ENCODE peak calls at places on chromosomes 6 and 20, in four cellular contexts. One of them, this sample, is unnamed.

GRCh38 chr20:53643031-53643832 is 49.6 kb upstream of the ZNF217 start:
- DNase-seq in BE2C: no peak
- DNase-seq in heart right ventricle: no peak
- DNase-seq in psoas muscle: no peak
- DNase-seq in this sample: no peak

GRCh38 chr6:77463308-77463880 is at the start of gene HTR1B:
- DNase-seq in BE2C: no peak
- DNase-seq in heart right ventricle: no peak
- DNase-seq in psoas muscle: no peak
- DNase-seq in this sample: no peak

GRCh38 chr20:53922901-53923314 is 147.5 kb downstream of the BCAS1 start:
- DNase-seq in BE2C: no peak
- DNase-seq in heart right ventricle: no peak
- DNase-seq in psoas muscle: no peak
- DNase-seq in this sample: no peak

GRCh38 chr20:58854638-58855471 is 2.3 kb downstream of the GNAS start:
- DNase-seq in BE2C: no peak
- DNase-seq in heart right ventricle: no peak
- DNase-seq in psoas muscle: no peak
- DNase-seq in this sample: no peak

GRCh38 chr6:118748311-118749062 is 97.1 kb upstream of the CEP85L start:
- DNase-seq in BE2C: peak; percentile 64
- DNase-seq in heart right ventricle: peak; percentile 19
- DNase-seq in psoas muscle: peak; percentile 69
- DNase-seq in this sample: no peak

GRCh38 chr20:4153661-4154238 is 138.4 kb upstream of the RNF24 start:
- DNase-seq in BE2C: no peak
- DNase-seq in heart right ventricle: no peak
- DNase-seq in psoas muscle: no peak
- DNase-seq in this sample: peak; percentile 14

GRCh38 chr6:94289131-94289530 is 869.8 kb upstream of the EPHA7 start:
- DNase-seq in BE2C: no peak
- DNase-seq in heart right ventricle: no peak
- DNase-seq in psoas muscle: no peak
- DNase-seq in this sample: no peak

GRCh38 chr20:19682249-19682648 is 75.8 kb upstream of the RIN2 start:
- DNase-seq in BE2C: no peak
- DNase-seq in heart right ventricle: no peak
- DNase-seq in psoas muscle: no peak
- DNase-seq in this sample: no peak

GRCh38 chr6:92667843-92668242 is 751.5 kb downstream of the EPHA7 start:
- DNase-seq in BE2C: no peak
- DNase-seq in heart right ventricle: no peak
- DNase-seq in psoas muscle: no peak
- DNase-seq in this sample: no peak

GRCh38 chr20:23226612-23227265 is 123.9 kb upstream of the NXT1 start:
- DNase-seq in BE2C: no peak
- DNase-seq in heart right ventricle: no peak
- DNase-seq in psoas muscle: no peak
- DNase-seq in this sample: no peak

GRCh38 chr20:34720266-34720665 is 16.1 kb downstream of the TP53INP2 start:
- DNase-seq in BE2C: no peak
- DNase-seq in heart right ventricle: no peak
- DNase-seq in psoas muscle: no peak
- DNase-seq in this sample: no peak

GRCh38 chr6:18465410-18466154 is 78.4 kb downstream of the RNF144B start:
- DNase-seq in BE2C: no peak
- DNase-seq in heart right ventricle: no peak
- DNase-seq in psoas muscle: no peak
- DNase-seq in this sample: no peak

GRCh38 chr20:17990278-17990972 is 21.6 kb downstream of the MGME1 start:
- DNase-seq in BE2C: no peak
- DNase-seq in heart right ventricle: no peak
- DNase-seq in psoas muscle: no peak
- DNase-seq in this sample: no peak

GRCh38 chr6:116476021-116476678 is 15.0 kb downstream of the CALHM6 start:
- DNase-seq in BE2C: no peak
- DNase-seq in heart right ventricle: no peak
- DNase-seq in psoas muscle: no peak
- DNase-seq in this sample: no peak

GRCh38 chr6:1379026-1379809 is 10.2 kb upstream of the FOXF2 start:
- DNase-seq in BE2C: no peak
- DNase-seq in heart right ventricle: no peak
- DNase-seq in psoas muscle: no peak
- DNase-seq in this sample: no peak

GRCh38 chr6:106109043-106109442 is 22.9 kb downstream of the PRDM1 start:
- DNase-seq in BE2C: no peak
- DNase-seq in heart right ventricle: no peak
- DNase-seq in psoas muscle: no peak
- DNase-seq in this sample: no peak

GRCh38 chr6:134026597-134026996 is 25.8 kb downstream of the SLC2A12 start:
- DNase-seq in BE2C: no peak
- DNase-seq in heart right ventricle: no peak
- DNase-seq in psoas muscle: no peak
- DNase-seq in this sample: no peak

GRCh38 chr6:149112976-149113375 is 204.5 kb upstream of the TAB2 start:
- DNase-seq in BE2C: no peak
- DNase-seq in heart right ventricle: no peak
- DNase-seq in psoas muscle: no peak
- DNase-seq in this sample: no peak

GRCh38 chr6:57303931-57304681 is 13.3 kb upstream of the PRIM2 start:
- DNase-seq in BE2C: no peak
- DNase-seq in heart right ventricle: no peak
- DNase-seq in psoas muscle: no peak
- DNase-seq in this sample: no peak

GRCh38 chr20:44264287-44264686 is 17.2 kb downstream of the GDAP1L1 start:
- DNase-seq in BE2C: no peak
- DNase-seq in heart right ventricle: no peak
- DNase-seq in psoas muscle: no peak
- DNase-seq in this sample: no peak

GRCh38 chr20:63308218-63308911 is 15.4 kb downstream of the COL20A1 start:
- DNase-seq in BE2C: no peak
- DNase-seq in heart right ventricle: no peak
- DNase-seq in psoas muscle: no peak
- DNase-seq in this sample: no peak
- H3K9me3 ChIP-seq in BE2C: no peaks in the 10 kb centered on the region
- H3K9me3 ChIP-seq in heart right ventricle: no peaks in the 10 kb centered on the region
- H3K9me3 ChIP-seq in psoas muscle: no peaks in the 10 kb centered on the region
- H3K9me3 ChIP-seq in this sample: no peaks in the 10 kb centered on the region

GRCh38 chr6:3394671-3395070 is 62.2 kb downstream of the SLC22A23 start:
- DNase-seq in BE2C: no peak
- DNase-seq in heart right ventricle: no peak
- DNase-seq in psoas muscle: no peak
- DNase-seq in this sample: no peak
- H3K4me1 ChIP-seq in BE2C: no peaks in the 10 kb centered on the region
- H3K4me1 ChIP-seq in heart right ventricle: peaks cover 13% of the 10 kb centered on the region
- H3K4me1 ChIP-seq in psoas muscle: no peaks in the 10 kb centered on the region
- H3K4me1 ChIP-seq in this sample: peaks cover 4% of the 10 kb centered on the region

DNA sequence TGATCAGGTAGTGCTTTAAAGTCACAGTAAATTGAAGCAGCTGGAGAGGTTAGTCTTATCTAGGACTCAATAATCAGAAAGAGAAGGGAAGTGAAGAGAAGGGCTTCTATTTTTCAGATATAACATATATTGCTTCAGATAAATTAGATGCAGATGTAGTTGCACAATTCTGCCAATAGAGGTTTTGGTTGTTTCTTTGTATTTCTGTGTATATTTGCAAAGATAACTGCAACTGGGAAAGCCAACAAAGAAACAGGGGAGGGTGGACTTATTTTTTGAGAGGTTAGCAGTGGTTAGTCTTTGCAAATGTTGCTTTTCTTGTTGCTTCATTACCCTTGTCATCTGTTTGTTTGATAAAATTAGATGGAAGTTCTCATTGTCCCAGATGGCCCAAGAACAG is 106.6 kb downstream of the ADGRG6 start:
- DNase-seq in BE2C: no peak
- DNase-seq in heart right ventricle: no peak
- DNase-seq in psoas muscle: no peak
- DNase-seq in this sample: no peak
- TF ChIP-seq CTCF in BE2C: no peak
- TF ChIP-seq CTCF in heart right ventricle: no peak
- TF ChIP-seq CTCF in psoas muscle: no peak
- TF ChIP-seq CTCF in this sample: no peak

GRCh38 chr20:472137-472846 is 10.0 kb upstream of the TBC1D20 start:
- DNase-seq in BE2C: no peak
- DNase-seq in heart right ventricle: no peak
- DNase-seq in psoas muscle: no peak
- DNase-seq in this sample: no peak

GRCh38 chr20:475463-476357 is 13.4 kb upstream of the TBC1D20 start:
- DNase-seq in BE2C: no peak
- DNase-seq in heart right ventricle: no peak
- DNase-seq in psoas muscle: no peak
- DNase-seq in this sample: no peak

GRCh38 chr20:474581-474980 is 12.2 kb upstream of the TBC1D20 start:
- DNase-seq in BE2C: no peak
- DNase-seq in heart right ventricle: no peak
- DNase-seq in psoas muscle: no peak
- DNase-seq in this sample: no peak

GRCh38 chr20:469746-470490 is 7.6 kb upstream of the TBC1D20 start:
- DNase-seq in BE2C: no peak
- DNase-seq in heart right ventricle: no peak
- DNase-seq in psoas muscle: no peak
- DNase-seq in this sample: no peak

GRCh38 chr20:472889-473292 is 10.6 kb upstream of the TBC1D20 start:
- DNase-seq in BE2C: no peak
- DNase-seq in heart right ventricle: no peak
- DNase-seq in psoas muscle: no peak
- DNase-seq in this sample: no peak
- H3K9me3 ChIP-seq in BE2C: no peaks in the 10 kb centered on the region
- H3K9me3 ChIP-seq in heart right ventricle: no peaks in the 10 kb centered on the region
- H3K9me3 ChIP-seq in psoas muscle: no peaks in the 10 kb centered on the region
- H3K9me3 ChIP-seq in this sample: no peaks in the 10 kb centered on the region

DNA sequence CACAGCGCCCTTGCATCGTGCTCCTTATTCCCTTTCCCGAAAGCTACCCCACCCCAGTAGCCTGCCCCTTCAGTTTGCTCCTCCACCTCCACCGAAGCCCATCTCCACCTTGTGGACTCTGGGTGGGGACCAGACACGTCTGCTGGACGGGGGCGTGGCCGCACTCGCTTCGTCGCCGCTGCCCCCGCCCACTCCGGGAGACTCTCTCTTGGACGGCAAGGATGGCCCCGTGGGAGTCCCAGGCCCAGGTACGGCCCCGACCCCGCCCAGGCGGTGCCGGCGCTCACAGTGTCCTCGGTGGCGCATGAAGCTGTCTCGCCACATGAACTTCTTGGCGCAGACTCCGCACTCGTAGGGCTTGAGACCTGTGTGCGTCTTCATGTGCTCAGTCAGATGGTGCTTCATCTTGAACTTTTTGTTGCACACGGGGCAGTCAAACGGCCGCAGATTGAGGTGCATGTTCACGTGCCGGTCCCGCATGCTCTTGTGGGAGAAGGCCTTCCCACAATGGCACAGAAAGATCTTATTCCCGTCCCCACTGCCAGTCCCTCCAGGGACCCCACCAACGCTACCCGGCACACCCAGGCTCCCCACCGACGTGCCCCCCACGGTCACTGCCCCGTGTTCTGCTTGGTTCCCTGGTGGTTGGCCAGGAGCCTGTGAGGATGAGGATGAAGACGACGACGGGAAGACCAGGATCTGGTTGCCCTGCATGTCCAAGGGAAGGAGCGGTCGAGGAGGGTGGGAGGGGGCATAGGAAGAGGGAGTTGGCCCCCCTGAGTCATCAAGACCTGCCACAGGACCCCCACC is 1.3 kb upstream of the TAPBP start:
- DNase-seq in BE2C: no peak
- DNase-seq in heart right ventricle: peak; percentile 59
- DNase-seq in psoas muscle: peak; percentile 52
- DNase-seq in this sample: peak; percentile 80
- H3K4me1 ChIP-seq in BE2C: peaks cover 3% of the 10 kb centered on the region
- H3K4me1 ChIP-seq in heart right ventricle: peaks cover 70% of the 10 kb centered on the region
- H3K4me1 ChIP-seq in psoas muscle: peaks cover 44% of the 10 kb centered on the region
- H3K4me1 ChIP-seq in this sample: peaks cover 46% of the 10 kb centered on the region

DNA sequence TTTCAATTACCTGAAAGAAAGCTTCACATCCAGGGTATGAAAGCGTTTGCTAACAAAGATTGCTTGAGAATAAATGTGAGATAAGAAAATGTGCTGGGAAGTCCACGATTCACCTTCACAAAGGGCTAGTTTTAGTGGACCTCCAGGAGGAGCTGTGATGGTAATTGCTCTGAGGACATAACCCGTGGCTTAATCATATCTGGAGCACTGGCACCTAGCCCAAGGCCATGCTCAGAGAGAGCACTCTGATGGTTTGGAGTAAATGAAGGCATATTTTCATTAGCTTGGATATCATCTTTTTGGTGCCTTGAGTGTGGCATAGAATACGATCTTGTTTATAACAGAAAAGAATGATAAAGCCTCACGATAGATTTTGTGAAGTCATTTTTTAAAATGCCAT is 46.9 kb upstream of the BACH2 start:
- DNase-seq in BE2C: peak; percentile 12
- DNase-seq in heart right ventricle: no peak
- DNase-seq in psoas muscle: peak; percentile 20
- DNase-seq in this sample: no peak
- TF ChIP-seq CTCF in BE2C: no peak
- TF ChIP-seq CTCF in heart right ventricle: no peak
- TF ChIP-seq CTCF in psoas muscle: no peak
- TF ChIP-seq CTCF in this sample: no peak

DNA sequence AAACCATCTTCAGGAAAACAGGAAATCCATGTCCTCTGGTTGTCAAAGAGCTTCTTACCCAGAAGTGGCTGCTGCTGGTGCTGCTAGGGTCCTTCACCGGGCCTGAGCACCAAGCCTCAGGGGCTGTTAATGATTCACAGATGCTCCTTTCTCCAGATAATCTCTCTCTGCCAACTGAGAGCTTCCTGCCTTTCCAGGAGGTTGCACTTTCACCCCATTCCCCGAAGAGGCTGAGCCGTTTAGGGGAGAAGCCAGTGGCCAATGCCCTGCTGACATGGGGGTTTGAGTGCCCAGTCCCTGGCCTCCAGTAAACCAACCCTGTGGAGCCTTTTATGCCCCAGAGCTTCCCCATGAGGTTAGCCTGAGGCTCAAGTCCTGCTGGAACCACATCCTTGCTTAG is 122.4 kb downstream of the CBLN4 start:
- DNase-seq in BE2C: peak; percentile 15
- DNase-seq in heart right ventricle: no peak
- DNase-seq in psoas muscle: no peak
- DNase-seq in this sample: no peak
- H3K9me3 ChIP-seq in BE2C: no peaks in the 10 kb centered on the region
- H3K9me3 ChIP-seq in heart right ventricle: no peaks in the 10 kb centered on the region
- H3K9me3 ChIP-seq in psoas muscle: no peaks in the 10 kb centered on the region
- H3K9me3 ChIP-seq in this sample: no peaks in the 10 kb centered on the region

GRCh38 chr6:52545844-52546119 is 31.1 kb downstream of the TRAM2 start:
- DNase-seq in BE2C: no peak
- DNase-seq in heart right ventricle: no peak
- DNase-seq in psoas muscle: no peak
- DNase-seq in this sample: no peak
- H3K4me1 ChIP-seq in BE2C: peaks cover 39% of the 10 kb centered on the region
- H3K4me1 ChIP-seq in heart right ventricle: peaks cover 79% of the 10 kb centered on the region
- H3K4me1 ChIP-seq in psoas muscle: peaks cover 29% of the 10 kb centered on the region
- H3K4me1 ChIP-seq in this sample: peaks cover 89% of the 10 kb centered on the region